ENCODE peak calls at places on chromosomes 12 and 14, in four cellular contexts. O, B, H and W are unnamed samples.

GRCh38 chr12:45381351-45381750 is 165.5 kb downstream of the ANO6 start:
- DNase-seq in O (no peak), B (no peak), H (no peak), W (no peak)

GRCh38 chr12:52433501-52434095 is 573 bp downstream of the KRT75 start:
- DNase-seq in O (no peak), B (no peak), H (no peak), W (no peak)

GRCh38 chr14:85619866-85620265 is 89.9 kb downstream of the FLRT2 start:
- DNase-seq in O (no peak), B (no peak), H (no peak), W (no peak)

GRCh38 chr14:81211844-81212243 is 8.9 kb downstream of the GTF2A1 start:
- DNase-seq in O (peak; percentile 35), B (no peak), H (no peak), W (no peak)

GRCh38 chr14:28690029-28690683 is 76.4 kb upstream of the FOXG1 start:
- DNase-seq in O (no peak), B (no peak), H (no peak), W (no peak)

GRCh38 chr12:129381717-129382116 is 522.1 kb downstream of the TMEM132D start:
- DNase-seq in O (no peak), B (no peak), H (no peak), W (no peak)

GRCh38 chr14:60736494-60736893 is 1.9 kb downstream of the MNAT1 start:
- DNase-seq in O (peak; percentile 71), B (no peak), H (no peak), W (peak; percentile 18)

GRCh38 chr12:92002195-92002649 is 143.4 kb downstream of the BTG1 start:
- DNase-seq in O (no peak), B (peak; percentile 25), H (no peak), W (no peak)

GRCh38 chr14:102510616-102511520 is 1.3 kb upstream of the ANKRD9 start:
- DNase-seq in O (peak; percentile 79), B (peak; percentile 67), H (peak; percentile 77), W (no peak)

GRCh38 chr12:124939428-124940142 is 25.1 kb upstream of the UBC start:
- DNase-seq in O (peak; percentile 90), B (peak; percentile 76), H (peak; percentile 90), W (peak; percentile 72)

GRCh38 chr14:71995741-71996140 is 63.5 kb downstream of the RGS6 start:
- DNase-seq in O (no peak), B (no peak), H (no peak), W (no peak)

GRCh38 chr12:127075981-127076380 is 1191.0 kb upstream of the TMEM132C start:
- DNase-seq in O (no peak), B (no peak), H (no peak), W (no peak)

GRCh38 chr12:49903700-49904423 is at the start of gene FAIM2:
- DNase-seq in O (no peak), B (peak; percentile 72), H (no peak), W (no peak)

GRCh38 chr12:20722142-20722541 is 27.0 kb downstream of the SLCO1C1 start:
- DNase-seq in O (no peak), B (no peak), H (no peak), W (no peak)

GRCh38 chr14:68794130-68794855 is 1.4 kb upstream of the ZFP36L1 start:
- DNase-seq in O (peak; percentile 74), B (no peak), H (no peak), W (peak; percentile 86)
- TF ChIP-seq JUN in O (peak; percentile 26), B (peak; percentile 17), H (no peak), W (peak; percentile 71)

DNA sequence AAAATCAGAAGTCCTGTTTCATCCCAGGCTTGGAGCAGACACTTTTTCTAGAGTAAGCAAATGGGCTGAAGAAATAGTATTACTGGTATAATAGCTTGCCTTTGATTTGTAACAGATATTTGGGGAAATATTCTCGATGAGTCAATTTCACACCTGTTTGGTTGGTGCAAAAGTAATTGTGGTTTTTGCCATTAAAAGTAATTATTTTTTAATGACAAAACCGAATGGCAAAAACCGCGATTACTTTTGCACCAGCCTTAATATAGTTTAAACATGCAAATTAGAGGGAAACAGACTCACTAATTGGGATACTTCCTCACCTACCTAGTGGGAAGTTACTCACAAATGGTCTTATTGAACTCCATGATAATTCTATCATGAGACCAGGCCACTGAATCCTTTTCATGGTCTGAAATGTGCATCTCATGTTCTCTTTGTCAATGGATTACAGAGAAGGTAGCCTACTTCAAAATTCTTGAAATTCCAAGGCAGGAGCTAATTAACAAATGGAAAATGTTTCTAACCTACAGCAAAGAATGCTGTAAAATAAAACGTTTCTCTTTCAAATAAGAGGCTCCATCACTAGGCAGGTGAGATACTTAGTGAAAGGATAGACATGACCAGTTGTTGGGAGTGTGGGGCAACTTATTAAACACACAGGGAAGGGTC is 391.3 kb downstream of the EMP1 start:
- DNase-seq in O (no peak), B (no peak), H (no peak), W (no peak)
- TF ChIP-seq RNF2 in O (no peak), B (no peak), H (no peak), W (no peak)

DNA sequence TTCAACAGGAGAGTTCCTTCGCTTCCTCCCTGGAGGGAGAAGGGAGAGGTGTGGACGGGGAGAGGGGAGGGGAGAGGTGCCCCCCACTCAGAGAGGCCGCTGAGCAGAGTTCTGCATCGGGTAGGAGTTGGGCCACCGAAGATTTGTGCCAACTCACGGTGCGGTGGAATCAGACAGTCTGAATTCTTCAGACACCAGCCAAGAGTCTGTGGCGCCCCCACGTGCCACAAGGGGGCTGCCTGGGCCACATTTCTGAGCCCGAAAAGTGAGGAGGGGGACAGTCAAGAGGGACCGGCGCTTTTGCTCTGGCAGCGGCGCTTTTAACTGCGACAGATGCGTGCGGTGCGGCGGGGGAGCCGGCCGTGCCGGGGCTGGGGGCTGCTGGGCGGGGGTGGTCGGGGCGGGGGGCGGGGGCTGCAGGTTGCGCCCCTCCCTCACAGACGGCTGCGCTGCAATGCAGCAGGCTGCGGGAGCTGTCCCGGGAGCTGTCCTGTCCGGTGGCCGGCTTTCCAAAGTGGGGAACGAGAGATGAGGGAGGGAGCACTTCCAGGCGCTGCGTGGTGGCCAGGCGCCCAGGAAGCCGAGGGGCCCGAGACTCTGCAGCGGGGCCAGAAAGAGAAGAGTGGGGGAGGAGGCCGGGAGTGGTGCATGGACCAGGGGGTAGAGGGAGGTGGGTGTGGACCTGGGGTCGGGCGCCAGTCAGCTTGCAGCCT is 941 bp upstream of the RTL1 start:
- DNase-seq in O (no peak), B (no peak), H (no peak), W (peak; percentile 34)
- TF ChIP-seq JUN in O (no peak), B (no peak), H (no peak), W (no peak)

GRCh38 chr12:81759215-81759991 is at the start of gene PPFIA2:
- DNase-seq in O (no peak), B (no peak), H (peak; percentile 29), W (peak; percentile 6)
- TF ChIP-seq RNF2 in O (no peak), B (no peak), H (no peak), W (no peak)

GRCh38 chr14:89466939-89467338 is 49.9 kb upstream of the FOXN3 start:
- DNase-seq in O (no peak), B (no peak), H (no peak), W (no peak)
- TF ChIP-seq JUN in O (no peak), B (no peak), H (no peak), W (no peak)

GRCh38 chr12:113152196-113152834 is 2.8 kb downstream of the CFAP73 start:
- DNase-seq in O (no peak), B (no peak), H (no peak), W (no peak)

GRCh38 chr12:113151655-113152054 is 2.1 kb downstream of the CFAP73 start:
- DNase-seq in O (no peak), B (no peak), H (no peak), W (no peak)

GRCh38 chr12:113146999-113147398 is 2.5 kb upstream of the CFAP73 start:
- DNase-seq in O (no peak), B (no peak), H (no peak), W (no peak)

GRCh38 chr12:113152835-113153814 is 3.6 kb downstream of the CFAP73 start:
- DNase-seq in O (peak; percentile 55), B (peak; percentile 76), H (peak; percentile 51), W (peak; percentile 90)

DNA sequence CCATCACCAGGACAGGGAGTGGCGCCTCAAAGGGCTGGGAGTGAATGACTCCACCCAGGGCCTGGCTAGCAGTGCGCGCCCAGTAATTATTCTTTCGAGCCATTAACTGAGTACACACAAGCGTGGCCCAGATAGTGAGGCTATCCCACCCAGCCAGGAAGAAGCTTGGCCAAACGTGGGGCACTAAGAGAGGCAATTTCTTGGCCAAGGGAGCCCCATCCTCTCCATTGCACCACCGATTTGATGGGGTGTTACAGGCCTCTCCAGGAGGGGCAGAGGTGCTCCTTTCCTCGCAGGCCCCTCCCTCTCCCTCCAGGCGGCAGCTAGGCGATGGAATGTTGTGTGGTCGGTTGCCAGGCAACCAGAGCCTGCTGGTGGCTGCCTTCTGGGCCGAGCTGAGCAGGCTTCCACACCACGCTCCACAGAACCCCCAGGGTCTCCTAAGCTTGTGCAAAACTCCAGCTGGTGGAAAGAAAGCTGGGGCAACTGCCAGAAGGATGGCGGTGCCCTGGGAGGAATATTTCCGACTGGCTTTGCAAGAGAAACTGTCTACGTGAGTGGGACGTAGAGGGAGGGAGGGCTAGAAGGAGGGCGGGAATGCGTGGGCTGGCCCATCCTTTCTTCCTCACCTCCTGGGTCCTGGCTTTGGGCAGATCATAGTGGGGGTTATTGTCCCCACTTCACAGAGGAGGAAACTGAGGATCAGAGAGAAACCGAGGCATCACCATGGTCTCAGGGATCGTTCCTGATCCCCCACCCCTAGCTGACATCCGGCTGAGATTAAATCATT is at the start of gene CFAP73:
- DNase-seq in O (peak; percentile 76), B (peak; percentile 82), H (peak; percentile 79), W (peak; percentile 82)
- TF ChIP-seq RNF2 in O (no peak), B (no peak), H (no peak), W (no peak)

DNA sequence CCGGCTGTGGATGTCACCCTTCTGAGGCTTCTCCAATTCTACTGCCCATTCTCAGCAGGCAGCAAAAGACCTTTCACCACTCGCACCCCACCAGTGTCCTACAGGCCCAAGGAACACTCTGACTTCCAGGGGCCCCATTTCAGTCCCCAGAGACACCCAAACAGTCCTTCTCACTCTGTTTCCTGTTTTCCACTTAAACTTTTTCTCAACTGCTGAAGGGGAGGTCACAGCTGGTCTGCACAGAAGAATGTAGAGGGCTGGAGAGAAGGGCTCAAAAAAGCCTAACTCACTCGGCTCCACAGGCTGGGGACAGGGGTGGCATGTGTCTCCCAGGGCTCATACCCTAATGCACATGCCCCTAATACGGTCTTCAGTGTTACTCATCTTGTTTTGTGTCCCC is 4.2 kb upstream of the DTX1 start:
- DNase-seq in O (no peak), B (no peak), H (no peak), W (no peak)
- TF ChIP-seq JUN in O (no peak), B (no peak), H (no peak), W (no peak)

GRCh38 chr14:96905065-96905464 is 107.9 kb downstream of the VRK1 start:
- DNase-seq in O (no peak), B (no peak), H (no peak), W (no peak)

GRCh38 chr14:96903444-96904023 is 106.4 kb downstream of the VRK1 start:
- DNase-seq in O (no peak), B (no peak), H (no peak), W (no peak)

GRCh38 chr14:96904201-96904600 is 107.0 kb downstream of the VRK1 start:
- DNase-seq in O (no peak), B (no peak), H (no peak), W (peak; percentile 4)

GRCh38 chr14:96905825-96906224 is 108.6 kb downstream of the VRK1 start:
- DNase-seq in O (no peak), B (no peak), H (no peak), W (no peak)

GRCh38 chr14:96906434-96906833 is 109.3 kb downstream of the VRK1 start:
- DNase-seq in O (no peak), B (no peak), H (no peak), W (no peak)
- TF ChIP-seq RNF2 in O (no peak), B (no peak), H (no peak), W (no peak)

GRCh38 chr12:48040294-48040820 is 36.1 kb upstream of the COL2A1 start:
- DNase-seq in O (no peak), B (no peak), H (no peak), W (no peak)
- TF ChIP-seq JUN in O (no peak), B (no peak), H (no peak), W (no peak)